ENCODE peak calls at places on chromosomes 12 and 14, in four cellular contexts. R, K, Z and S are unnamed samples.

GRCh38 chr14:67529947-67530935 is 2.8 kb upstream of the PLEKHH1 start:
- DNase-seq in K (no peak), Z (no peak), R (no peak), S (no peak)

GRCh38 chr12:49806877-49807276 is 21.3 kb downstream of the NCKAP5L start:
- DNase-seq in K (no peak), Z (no peak), R (no peak), S (no peak)

GRCh38 chr12:112178796-112179195 is 53.4 kb downstream of the TRAFD1 start:
- DNase-seq in R (no peak), K (no peak), Z (peak; percentile 65), S (no peak)

GRCh38 chr12:114812858-114813761 is 129.1 kb upstream of the TBX3 start:
- DNase-seq in K (peak; percentile 43), Z (no peak), R (peak; percentile 75), S (peak; percentile 32)

GRCh38 chr12:102957339-102958050 is at the start of gene ASCL1:
- DNase-seq in Z (peak; percentile 70), K (peak; percentile 48), R (no peak), S (no peak)

GRCh38 chr14:58426819-58427288 is 477 bp downstream of the TIMM9 start:
- DNase-seq in K (peak; percentile 85), Z (peak; percentile 84), R (peak; percentile 56), S (peak; percentile 73)

GRCh38 chr12:70178038-70178437 is 65.2 kb upstream of the CNOT2 start:
- DNase-seq in R (no peak), Z (no peak), K (no peak), S (no peak)

GRCh38 chr14:61525293-61526011 is 169.9 kb upstream of the HIF1A start:
- DNase-seq in K (peak; percentile 88), R (no peak), Z (peak; percentile 25), S (peak; percentile 59)

GRCh38 chr12:20262131-20262530 is 106.2 kb upstream of the PDE3A start:
- DNase-seq in R (no peak), K (no peak), Z (no peak), S (no peak)

GRCh38 chr12:131094831-131095805 is 141.4 kb downstream of the ADGRD1 start:
- DNase-seq in K (no peak), R (no peak), Z (peak; percentile 68), S (no peak)

GRCh38 chr12:101935769-101936741 is 58.7 kb downstream of the DRAM1 start:
- DNase-seq in K (no peak), Z (no peak), R (no peak), S (peak; percentile 33)

GRCh38 chr12:14774074-14774943 is 29.0 kb downstream of the WBP11 start:
- DNase-seq in R (peak; percentile 88), Z (peak; percentile 93), K (peak; percentile 98), S (peak; percentile 98)

GRCh38 chr14:72546359-72547035 is 347.4 kb downstream of the DPF3 start:
- DNase-seq in R (no peak), Z (no peak), K (no peak), S (no peak)

GRCh38 chr12:72872986-72873385 is 600.8 kb downstream of the TRHDE start:
- DNase-seq in R (no peak), K (no peak), Z (no peak), S (no peak)

GRCh38 chr14:93103392-93104080 is 12.2 kb downstream of the ITPK1 start:
- DNase-seq in R (no peak), Z (no peak), K (no peak), S (no peak)

GRCh38 chr12:130200445-130200844 is 38.2 kb downstream of the FZD10 start:
- DNase-seq in K (no peak), Z (no peak), R (no peak), S (no peak)

GRCh38 chr14:37215345-37215744 is 17.6 kb downstream of the MIPOL1 start:
- DNase-seq in K (no peak), Z (no peak), R (no peak), S (no peak)

GRCh38 chr12:107319536-107320030 is 226.2 kb upstream of the CRY1 start:
- DNase-seq in K (no peak), Z (peak; percentile 64), R (no peak), S (no peak)

GRCh38 chr12:124565071-124565491 is 2.3 kb downstream of the NCOR2 start:
- DNase-seq in K (no peak), R (no peak), Z (peak; percentile 82), S (peak; percentile 55)

GRCh38 chr12:27193854-27194544 is 50.1 kb upstream of the STK38L start:
- DNase-seq in K (peak; percentile 37), Z (no peak), R (no peak), S (no peak)

GRCh38 chr12:121388421-121388981 is 11.4 kb upstream of the RNF34 start:
- DNase-seq in R (peak; percentile 66), K (peak; percentile 32), Z (no peak), S (no peak)

GRCh38 chr12:101697197-101697929 is at the start of gene CHPT1:
- DNase-seq in K (peak; percentile 58), R (peak; percentile 81), Z (peak; percentile 93), S (peak; percentile 78)

GRCh38 chr14:56524971-56525677 is 54.5 kb upstream of the TMEM260 start:
- DNase-seq in K (no peak), Z (no peak), R (no peak), S (no peak)

GRCh38 chr12:86254399-86255107 is 1.6 kb downstream of the MGAT4C start:
- DNase-seq in R (no peak), Z (no peak), K (no peak), S (no peak)

GRCh38 chr12:3087758-3088157 is 10.6 kb downstream of the TSPAN9 start:
- DNase-seq in R (no peak), Z (no peak), K (no peak), S (no peak)

GRCh38 chr14:75577724-75578098 is 709 bp upstream of the FLVCR2 start:
- DNase-seq in Z (no peak), R (peak; percentile 73), K (peak; percentile 86), S (peak; percentile 90)

GRCh38 chr12:102879144-102879763 is 37.8 kb downstream of the PAH start:
- DNase-seq in Z (no peak), R (no peak), K (peak; percentile 91), S (no peak)

GRCh38 chr12:57693317-57693658 is 644 bp upstream of the OS9 start:
- DNase-seq in Z (no peak), R (no peak), K (no peak), S (no peak)

GRCh38 chr14:89773151-89773550 is 181.4 kb downstream of the EFCAB11 start:
- DNase-seq in R (no peak), Z (no peak), K (no peak), S (no peak)
- H3K4me3 ChIP-seq in R (peak overlapping the region; percentile 71), Z (no peak overlapping the region), K (no peak overlapping the region), S (no peak overlapping the region)

GRCh38 chr12:52541709-52542108 is 11.2 kb downstream of the KRT71 start:
- DNase-seq in K (no peak), Z (no peak), R (no peak), S (no peak)

GRCh38 chr12:52539821-52540173 is 13.1 kb downstream of the KRT71 start:
- DNase-seq in K (no peak), R (no peak), Z (no peak), S (no peak)

GRCh38 chr12:52537101-52537500 is 15.8 kb downstream of the KRT71 start:
- DNase-seq in R (no peak), Z (no peak), K (no peak), S (no peak)

GRCh38 chr12:52540531-52540930 is 12.4 kb downstream of the KRT71 start:
- DNase-seq in Z (no peak), K (no peak), R (no peak), S (no peak)

GRCh38 chr12:52539024-52539820 is 13.7 kb downstream of the KRT71 start:
- DNase-seq in R (no peak), Z (no peak), K (peak; percentile 68), S (no peak)
- TF ChIP-seq EP300 in R (no peak), Z (no peak), K (no peak), S (no peak)

DNA sequence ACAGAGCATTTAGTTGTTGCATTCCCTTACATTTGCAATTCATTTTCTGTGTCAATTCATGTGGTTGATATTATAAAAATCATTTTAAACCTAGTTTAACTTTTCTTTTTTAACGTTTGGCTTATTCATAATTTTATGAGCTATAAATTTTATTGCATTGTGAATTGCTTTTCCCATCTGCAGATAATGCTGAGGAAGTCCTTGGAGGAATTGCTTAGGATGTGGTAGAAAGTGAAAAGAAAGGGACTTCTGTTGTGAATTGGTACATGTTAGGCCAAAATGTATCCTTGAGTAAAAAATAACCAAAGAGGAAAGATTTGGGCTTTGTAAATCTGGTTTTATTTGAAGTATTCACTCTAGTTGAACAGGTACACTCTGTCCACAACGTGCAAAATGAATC is 17.1 kb upstream of the SLC15A5 start:
- DNase-seq in K (no peak), R (no peak), Z (no peak), S (no peak)
- H3K4me3 ChIP-seq in K (no peak overlapping the region), R (no peak overlapping the region), Z (no peak overlapping the region), S (no peak overlapping the region)

DNA sequence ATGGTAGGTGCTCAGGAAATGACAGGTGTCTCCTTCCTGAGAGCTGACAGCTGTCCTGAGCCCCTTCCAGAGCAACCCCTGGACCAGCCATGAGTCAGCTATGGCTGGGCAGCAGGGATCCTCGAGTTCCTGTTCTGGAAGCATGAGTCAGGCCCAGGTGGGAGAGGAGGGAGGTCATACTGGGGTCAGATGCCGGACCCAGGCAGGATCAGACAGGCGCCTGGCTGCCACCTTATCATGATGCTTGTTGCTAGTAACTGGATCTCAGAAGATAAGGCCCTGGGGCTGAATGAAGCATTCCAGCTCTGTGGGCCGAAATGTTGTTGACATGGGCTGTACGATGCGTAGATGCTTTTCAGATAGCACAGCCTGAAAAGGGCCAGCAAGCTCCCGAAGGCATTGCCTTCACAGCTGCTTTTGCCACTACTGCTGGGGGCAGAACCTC is 17.4 kb upstream of the KRT7 start:
- DNase-seq in Z (no peak), K (peak; percentile 93), R (peak; percentile 72), S (no peak)
- TF ChIP-seq EP300 in Z (no peak), K (peak; percentile 80), R (no peak), S (no peak)

GRCh38 chr12:95836630-95837239 is 22.0 kb upstream of the SNRPF start:
- DNase-seq in K (peak; percentile 83), R (no peak), Z (no peak), S (no peak)

GRCh38 chr12:95838125-95838524 is 20.6 kb upstream of the SNRPF start:
- DNase-seq in Z (no peak), K (peak; percentile 90), R (peak; percentile 49), S (no peak)

GRCh38 chr12:95834572-95834971 is 24.2 kb upstream of the SNRPF start:
- DNase-seq in Z (no peak), K (no peak), R (no peak), S (no peak)

GRCh38 chr12:95836185-95836609 is 22.6 kb upstream of the SNRPF start:
- DNase-seq in Z (no peak), K (peak; percentile 77), R (no peak), S (no peak)

DNA sequence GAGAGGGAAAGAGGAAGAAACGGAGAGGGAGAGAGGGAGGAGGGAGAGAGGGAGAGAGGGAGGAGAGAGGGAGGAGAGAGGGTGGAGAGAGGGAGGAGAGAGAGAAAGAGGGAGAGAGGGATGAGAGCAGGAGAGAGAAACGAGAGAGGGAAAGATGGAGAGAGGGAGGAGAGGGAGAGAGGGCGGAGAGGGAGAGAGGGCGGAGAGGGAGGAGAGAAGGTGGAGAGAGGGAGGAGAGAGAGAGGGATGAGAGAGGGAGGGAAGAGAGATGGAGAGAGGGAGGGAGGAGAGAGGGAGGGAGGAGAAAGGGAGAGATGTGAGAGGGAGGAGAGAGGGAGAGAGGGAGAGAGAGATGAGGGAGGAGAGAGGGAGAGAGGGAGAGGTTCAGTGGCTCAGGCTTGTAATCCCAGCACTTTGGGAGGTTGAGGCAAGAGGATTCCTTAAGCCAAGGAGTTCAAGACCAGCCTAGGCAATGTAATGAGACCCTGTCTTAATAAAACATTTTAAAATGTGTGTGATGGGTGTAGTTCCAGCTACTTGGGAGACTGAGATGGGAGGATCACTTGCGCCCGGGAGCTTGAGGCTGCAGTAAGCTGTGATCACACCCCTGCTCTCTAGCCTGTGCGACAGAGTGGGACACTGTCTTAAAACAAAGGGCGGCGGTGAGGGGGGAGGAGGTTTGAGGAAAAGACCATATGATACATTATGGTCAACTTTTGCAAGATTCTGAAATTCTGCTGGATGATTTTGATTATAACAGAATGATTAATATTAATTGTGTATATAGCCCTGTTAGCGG is 21.3 kb upstream of the SNRPF start:
- DNase-seq in Z (no peak), K (peak; percentile 84), R (no peak), S (no peak)
- H3K4me3 ChIP-seq in Z (no peak overlapping the region), K (peak overlapping the region; percentile 7), R (peak overlapping the region; percentile 52), S (no peak overlapping the region)